ENCODE peak calls at places on chromosomes 13 and 19, in seven cellular contexts. L is fibroblast of lung, O is mammary epithelial cell, D is fibroblast of the aortic adventitia, X is dorsolateral prefrontal cortex, B is left ventricle myocardium inferior, U is fibroblast of pulmonary artery. A is an unnamed sample.

GRCh38 chr19:1445185-1445931 is 4.6 kb upstream of the APC2 start:
- DNase-seq in O (peak), B (peak), D (peak), L (peak), X (peak), U (peak), A (no peak)

GRCh38 chr19:54464624-54465266 is 1.2 kb upstream of the LENG9 start:
- DNase-seq in U (peak), L (peak), B (peak), O (peak), D (peak), X (peak), A (peak)

GRCh38 chr19:32220951-32221350 is 124.5 kb upstream of the ZNF507 start:
- DNase-seq in B (no peak), X (no peak), L (no peak), D (no peak), U (no peak), O (no peak), A (no peak)

GRCh38 chr13:79393564-79394249 is 12.3 kb downstream of the RBM26 start:
- DNase-seq in L (no peak), U (no peak), B (no peak), O (no peak), X (no peak), D (no peak), A (no peak)

GRCh38 chr13:20553309-20553708 is 13.6 kb upstream of the IFT88 start:
- DNase-seq in X (peak), O (no peak), L (peak), B (no peak), U (no peak), D (peak), A (no peak)

GRCh38 chr13:44894001-44894770 is 95.1 kb downstream of the NUFIP1 start:
- DNase-seq in X (no peak), B (no peak), L (no peak), U (no peak), D (no peak), O (no peak), A (no peak)

GRCh38 chr13:22505489-22505888 is 675.3 kb upstream of the SGCG start:
- DNase-seq in L (peak), U (peak), D (peak), X (no peak), O (no peak), B (no peak), A (peak)

GRCh38 chr13:90721937-90722336 is 625.5 kb upstream of the MIR17HG start:
- DNase-seq in B (no peak), L (no peak), D (no peak), X (no peak), O (no peak), U (no peak), A (no peak)

GRCh38 chr13:113072370-113072769 is 33.2 kb upstream of the F7 start:
- DNase-seq in X (no peak), O (no peak), U (no peak), B (no peak), L (no peak), D (no peak), A (no peak)

GRCh38 chr19:15248648-15249559 is 16.7 kb upstream of the EPHX3 start:
- DNase-seq in U (peak), D (peak), X (peak), O (peak), L (peak), B (peak), A (peak)

GRCh38 chr13:46893820-46894533 is 2.9 kb downstream of the HTR2A start:
- DNase-seq in D (peak), L (peak), B (peak), X (peak), U (peak), O (peak), A (no peak)

GRCh38 chr13:47250141-47250540 is 353.3 kb upstream of the HTR2A start:
- DNase-seq in X (no peak), D (peak), B (no peak), O (peak), U (peak), L (peak), A (peak)

GRCh38 chr19:27745978-27746542 is 1466.9 kb downstream of the UQCRFS1 start:
- DNase-seq in X (no peak), L (no peak), O (no peak), D (no peak), B (no peak), U (no peak), A (no peak)

GRCh38 chr19:53158119-53158656 is 665 bp downstream of the ZNF347 start:
- DNase-seq in X (peak), D (peak), O (peak), B (peak), U (peak), L (peak), A (no peak)

GRCh38 chr13:93169980-93170379 is 56.6 kb upstream of the GPC6 start:
- DNase-seq in B (no peak), U (peak), O (peak), D (peak), L (peak), X (no peak), A (peak)

GRCh38 chr13:88507909-88508308 is 836.7 kb downstream of the SLITRK5 start:
- DNase-seq in O (no peak), X (no peak), B (no peak), D (no peak), L (no peak), U (no peak), A (no peak)

GRCh38 chr19:17950310-17951150 is 16.4 kb upstream of the KCNN1 start:
- DNase-seq in U (no peak), O (no peak), X (no peak), B (peak), D (no peak), L (no peak), A (no peak)

GRCh38 chr19:7224205-7224833 is 69.9 kb downstream of the INSR start:
- DNase-seq in D (peak), U (peak), X (no peak), L (peak), B (no peak), O (no peak), A (no peak)

GRCh38 chr19:54850930-54851329 is 687 bp downstream of the KIR3DL2 start:
- DNase-seq in X (no peak), U (no peak), O (no peak), D (no peak), B (no peak), L (no peak), A (no peak)

GRCh38 chr13:19959831-19960672 is 1.5 kb downstream of the ZMYM2 start:
- DNase-seq in O (peak), X (peak), U (peak), L (peak), B (peak), D (peak), A (peak)

GRCh38 chr19:42287017-42287825 is 14.7 kb upstream of the PRR19 start:
- DNase-seq in U (no peak), X (no peak), D (no peak), O (no peak), L (no peak), B (no peak), A (no peak)

GRCh38 chr19:43820098-43820860 is 6.8 kb upstream of the ZNF283 start:
- DNase-seq in D (peak), X (peak), U (peak), B (peak), O (peak), L (peak), A (no peak)

GRCh38 chr19:5296021-5296420 is 44.6 kb downstream of the PTPRS start:
- DNase-seq in L (no peak), U (no peak), X (no peak), B (no peak), D (no peak), O (no peak), A (no peak)

GRCh38 chr19:40089462-40089861 is 1.3 kb downstream of the ZNF780A start:
- DNase-seq in X (no peak), B (no peak), D (peak), L (peak), U (peak), O (peak), A (no peak)

GRCh38 chr19:5225486-5226345 is 114.9 kb downstream of the PTPRS start:
- DNase-seq in B (no peak), X (no peak), U (no peak), D (no peak), L (no peak), O (no peak), A (no peak)

GRCh38 chr13:76023644-76024043 is 387.5 kb downstream of the LMO7 start:
- DNase-seq in L (no peak), B (no peak), O (peak), D (no peak), X (no peak), U (no peak), A (no peak)

GRCh38 chr13:65310663-65311328 is 1919.3 kb downstream of the PCDH9 start:
- DNase-seq in X (no peak), B (no peak), D (no peak), L (no peak), O (no peak), U (no peak), A (no peak)

GRCh38 chr19:43525836-43526771 is 897 bp downstream of the ETHE1 start:
- DNase-seq in L (no peak), U (no peak), D (peak), B (peak), X (no peak), O (peak), A (no peak)

GRCh38 chr13:98453254-98453843 is 123.6 kb downstream of the STK24 start:
- DNase-seq in U (no peak), B (no peak), D (peak), L (no peak), X (no peak), O (no peak), A (no peak)

GRCh38 chr19:35347171-35347929 is at the start of gene FFAR1:
- DNase-seq in L (no peak), U (no peak), B (no peak), O (no peak), D (no peak), X (peak), A (no peak)

GRCh38 chr13:31859546-31859945 is 120.2 kb downstream of the RXFP2 start:
- DNase-seq in L (no peak), D (peak), B (no peak), U (no peak), X (no peak), O (no peak), A (peak)

GRCh38 chr19:28239270-28239669 is 973.7 kb downstream of the UQCRFS1 start:
- DNase-seq in D (peak), L (no peak), U (peak), O (no peak), X (no peak), B (no peak), A (no peak)

GRCh38 chr19:45331411-45331810 is 8.7 kb upstream of the CKM start:
- DNase-seq in O (no peak), L (no peak), U (no peak), D (no peak), B (no peak), X (no peak), A (no peak)

GRCh38 chr13:102327119-102327617 is 74.7 kb downstream of the FGF14 start:
- DNase-seq in B (no peak), U (no peak), X (no peak), L (peak), D (no peak), O (no peak), A (no peak)

GRCh38 chr19:16085115-16085514 is 8.8 kb downstream of the TPM4 start:
- DNase-seq in X (no peak), L (peak), D (no peak), U (no peak), O (peak), B (no peak), A (no peak)

GRCh38 chr13:46663216-46663615 is 110.2 kb downstream of the LRCH1 start:
- DNase-seq in U (no peak), D (no peak), L (no peak), O (no peak), B (no peak), X (no peak), A (no peak)

GRCh38 chr13:94269557-94269956 is 209.9 kb downstream of the DCT start:
- DNase-seq in B (no peak), X (no peak), O (no peak), U (no peak), L (no peak), D (no peak), A (no peak)

GRCh38 chr13:48797127-48797526 is 143.4 kb downstream of the CYSLTR2 start:
- DNase-seq in O (no peak), D (no peak), X (no peak), L (no peak), B (no peak), U (no peak), A (no peak)

GRCh38 chr13:100210966-100211710 is 122.2 kb downstream of the PCCA start:
- DNase-seq in U (no peak), L (no peak), O (no peak), D (peak), B (no peak), X (no peak), A (no peak)

GRCh38 chr13:100212904-100213538 is 124.1 kb downstream of the PCCA start:
- DNase-seq in D (no peak), L (no peak), U (no peak), X (no peak), B (no peak), O (no peak), A (no peak)

GRCh38 chr13:100208002-100208401 is 119.1 kb downstream of the PCCA start:
- DNase-seq in L (no peak), D (no peak), B (no peak), U (no peak), X (no peak), O (no peak), A (no peak)

GRCh38 chr13:100208596-100208995 is 119.7 kb downstream of the PCCA start:
- DNase-seq in X (no peak), O (peak), D (no peak), U (no peak), L (no peak), B (no peak), A (no peak)

GRCh38 chr13:100209857-100210580 is 121.1 kb downstream of the PCCA start:
- DNase-seq in O (peak), L (peak), D (peak), B (no peak), U (peak), X (no peak), A (no peak)
- H3K4me3 ChIP-seq in O (no peak), L (no peak), D (no peak), B (no peak), U (no peak), X (no peak), A (no peak)

GRCh38 chr19:19480688-19481087 is 34.7 kb downstream of the TSSK6 start:
- DNase-seq in B (no peak), D (no peak), U (no peak), X (no peak), O (no peak), L (no peak), A (no peak)

GRCh38 chr19:19477705-19478383 is 37.5 kb downstream of the TSSK6 start:
- DNase-seq in O (no peak), L (no peak), D (peak), X (no peak), B (no peak), U (no peak), A (no peak)

GRCh38 chr19:19471682-19472081 is 43.7 kb downstream of the TSSK6 start:
- DNase-seq in L (no peak), U (no peak), B (no peak), D (no peak), X (no peak), O (no peak), A (no peak)

GRCh38 chr19:19474950-19475781 is 40.2 kb downstream of the TSSK6 start:
- DNase-seq in U (no peak), O (no peak), B (no peak), D (no peak), L (no peak), X (no peak), A (peak)

GRCh38 chr19:19475845-19476828 is 39.2 kb downstream of the TSSK6 start:
- DNase-seq in U (peak), B (no peak), L (no peak), O (peak), D (peak), X (no peak), A (no peak)
- H3K4me3 ChIP-seq in U (no peak), B (no peak), L (no peak), O (no peak), D (no peak), X (no peak), A (no peak)

GRCh38 chr19:440391-441212 is 20.2 kb downstream of the SHC2 start:
- DNase-seq in B (no peak), O (no peak), X (no peak), D (no peak), L (no peak), U (no peak), A (no peak)
- H3K4me3 ChIP-seq in B (no peak), O (no peak), X (no peak), D (no peak), L (no peak), U (no peak), A (no peak)

DNA sequence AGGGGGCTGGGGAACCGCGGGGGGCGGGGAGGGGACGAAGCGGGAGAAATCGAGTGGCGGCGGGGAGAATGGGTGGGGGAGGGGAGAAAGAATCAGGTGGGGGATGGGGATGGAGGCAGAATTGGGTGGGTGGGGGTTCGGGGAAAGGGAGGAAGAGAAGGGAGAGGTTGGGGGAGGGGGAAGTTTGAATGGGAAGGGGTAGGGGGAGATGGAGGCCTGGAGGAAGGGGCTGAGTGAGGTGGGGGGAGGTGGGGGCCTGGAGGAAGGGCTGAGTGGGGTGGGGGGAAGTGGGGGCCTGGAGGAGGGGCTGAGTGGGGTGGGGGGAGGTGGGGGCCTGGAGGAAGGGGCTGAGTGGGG is 391 bp upstream of the ADAMTS10 start:
- DNase-seq in D (no peak), L (no peak), B (no peak), X (no peak), O (no peak), U (no peak), A (no peak)
- H3K4me3 ChIP-seq in D (no peak), L (no peak), B (peak), X (peak), O (no peak), U (no peak), A (peak)

DNA sequence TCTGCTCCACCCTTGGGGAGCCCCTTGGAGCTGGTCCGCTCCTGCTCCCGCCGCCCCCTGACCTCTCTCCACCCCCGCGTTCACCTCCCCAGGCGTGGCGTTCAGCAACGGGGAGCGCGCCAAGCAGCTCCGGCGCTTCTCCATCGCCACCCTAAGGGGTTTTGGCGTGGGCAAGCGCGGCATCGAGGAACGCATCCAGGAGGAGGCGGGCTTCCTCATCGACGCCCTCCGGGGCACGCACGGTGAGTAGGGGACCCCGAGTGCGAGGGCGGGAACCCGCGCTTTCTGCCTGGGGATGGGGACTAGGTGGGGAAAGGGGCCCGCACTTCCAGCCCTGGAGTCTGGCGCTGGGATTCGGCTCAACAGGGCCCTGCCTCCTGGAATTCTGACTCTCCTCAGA is 1.7 kb downstream of the CYP2A13 start:
- DNase-seq in D (no peak), O (no peak), L (no peak), B (no peak), U (no peak), X (no peak), A (no peak)
- H3K4me3 ChIP-seq in D (no peak), O (no peak), L (no peak), B (no peak), U (no peak), X (no peak), A (no peak)